ENCODE peak calls at places on chromosomes 11 and 22, in nine cellular contexts. O is RWPE2; B is stimulated activated CD4-positive, alpha-beta T cell treated with anti-CD3 and anti-CD28 coated beads, Interleukin-2, amount 100 ng/mL, for 48 hours; R is activated T-helper 1 cell treated with anti-CD3 and anti-CD28 coated beads, Interleukin-2, amount 50 U/mL, for 16 hours; D is GM23338; Y is SW480; H is iris pigment epithelial cell; A is tibial artery; U is activated T-cell treated with anti-CD3 and anti-CD28 coated beads, Interleukin-2, amount 50 U/mL, for 1 hour. M is an unnamed sample.

GRCh38 chr11:120563698-120564572 is 52.4 kb downstream of the GRIK4 start:
- DNase-seq in O (no peak), B (no peak), R (no peak), D (peak), Y (no peak), H (peak), A (peak), U (no peak), M (no peak)

GRCh38 chr11:113991170-113991569 is 16.3 kb downstream of the HTR3A start:
- DNase-seq in O (no peak), B (no peak), R (no peak), D (peak), Y (peak), H (peak), A (no peak), U (no peak), M (no peak)

GRCh38 chr11:114553642-114554041 is 6.0 kb downstream of the NXPE1 start:
- DNase-seq in O (no peak), B (no peak), R (no peak), D (no peak), Y (no peak), H (peak), A (no peak), U (no peak), M (no peak)

GRCh38 chr11:35529971-35530495 is 4.6 kb upstream of the PAMR1 start:
- DNase-seq in O (no peak), B (no peak), R (no peak), D (no peak), Y (no peak), H (peak), A (no peak), U (no peak), M (peak)

GRCh38 chr22:19203839-19204238 is 25.3 kb upstream of the SLC25A1 start:
- DNase-seq in O (no peak), B (no peak), R (no peak), D (no peak), Y (no peak), H (no peak), A (no peak), U (no peak), M (no peak)

GRCh38 chr11:117478926-117479325 is 151.3 kb downstream of the CEP164 start:
- DNase-seq in O (peak), B (no peak), R (no peak), D (no peak), Y (no peak), H (no peak), A (no peak), U (no peak), M (no peak)

GRCh38 chr11:32830413-32830738 is 649 bp downstream of the PRRG4 start:
- DNase-seq in O (no peak), B (no peak), R (no peak), D (peak), Y (peak), H (peak), A (no peak), U (no peak), M (no peak)

GRCh38 chr11:14374922-14375630 is 16.1 kb upstream of the RRAS2 start:
- DNase-seq in O (no peak), B (no peak), R (no peak), D (peak), Y (no peak), H (no peak), A (no peak), U (no peak), M (no peak)

GRCh38 chr11:88050247-88050646 is 125.0 kb downstream of the RAB38 start:
- DNase-seq in O (no peak), B (no peak), R (no peak), D (no peak), Y (no peak), H (no peak), A (no peak), U (no peak), M (no peak)

GRCh38 chr22:44246615-44247326 is 66.0 kb downstream of the SHISAL1 start:
- DNase-seq in O (no peak), B (no peak), R (no peak), D (no peak), Y (no peak), H (no peak), A (no peak), U (no peak), M (no peak)

GRCh38 chr22:35627267-35628041 is 10.3 kb upstream of the MB start:
- DNase-seq in O (peak), B (peak), R (no peak), D (peak), Y (peak), H (peak), A (peak), U (peak), M (peak)

M was measured in AG09309.